ENCODE peak calls at places on chromosomes 5 and 9, in eight cellular contexts. V is ascending aorta, O is HFFc6, X is endothelial cell, H is breast epithelium, A is dorsolateral prefrontal cortex, N is activated B cell treated with CpG ODN at 0.5 μM for 24 hours, L is IMR-90. J is an unnamed sample.
A peak's percentile ranks its signal among the peaks of the same experiment; 100 is the strongest.

GRCh38 chr5:83472508-83473343 is 1.2 kb downstream of the VCAN start:
- DNase-seq in N (no peak), A (no peak), X (peak; percentile 58), H (no peak), L (no peak), O (peak; percentile 58), V (peak; percentile 87), J (no peak)

GRCh38 chr5:60382761-60383160 is 317.2 kb downstream of the DEPDC1B start:
- DNase-seq in L (peak; percentile 20), O (peak; percentile 26), N (no peak), X (no peak), A (no peak), H (no peak), V (no peak), J (no peak)

GRCh38 chr5:180201051-180201987 is 7.7 kb downstream of the RASGEF1C start:
- DNase-seq in V (no peak), H (no peak), O (no peak), A (no peak), N (no peak), X (peak; percentile 66), L (no peak), J (no peak)

GRCh38 chr9:134128727-134129679 is 6.9 kb upstream of the WDR5 start:
- DNase-seq in H (no peak), L (no peak), A (no peak), N (no peak), X (no peak), V (no peak), O (no peak), J (no peak)

GRCh38 chr9:79611091-79611614 is 39.4 kb downstream of the TLE4 start:
- DNase-seq in V (no peak), O (peak; percentile 95), H (no peak), A (no peak), X (no peak), L (peak; percentile 96), N (no peak), J (no peak)

GRCh38 chr9:91810286-91810905 is 139.6 kb downstream of the ROR2 start:
- DNase-seq in L (no peak), X (no peak), N (no peak), O (no peak), A (no peak), V (no peak), H (no peak), J (no peak)

GRCh38 chr9:76868897-76869296 is 37.0 kb downstream of the PRUNE2 start:
- DNase-seq in A (no peak), O (no peak), X (no peak), V (no peak), L (no peak), H (no peak), N (no peak), J (no peak)

GRCh38 chr5:81759632-81760005 is 8.7 kb upstream of the SSBP2 start:
- DNase-seq in A (no peak), O (no peak), V (no peak), X (no peak), L (no peak), N (no peak), H (no peak), J (no peak)

GRCh38 chr9:135526730-135527571 is 5.7 kb downstream of the LCN1 start:
- DNase-seq in O (no peak), N (no peak), L (no peak), X (no peak), H (peak; percentile 48), A (no peak), V (peak; percentile 52), J (peak; percentile 8)

GRCh38 chr9:20526500-20527319 is 95.6 kb downstream of the MLLT3 start:
- DNase-seq in N (no peak), O (peak; percentile 7), X (no peak), L (peak; percentile 44), A (no peak), H (no peak), V (no peak), J (no peak)

GRCh38 chr5:155402927-155403645 is 389.5 kb downstream of the KIF4B start:
- DNase-seq in O (no peak), N (no peak), V (no peak), L (no peak), A (no peak), X (no peak), H (no peak), J (no peak)

GRCh38 chr5:126778675-126779403 is 1.9 kb downstream of the LMNB1 start:
- DNase-seq in O (no peak), X (no peak), V (no peak), N (no peak), A (no peak), L (no peak), H (no peak), J (no peak)

GRCh38 chr9:85243921-85244320 is 497.8 kb downstream of the AGTPBP1 start:
- DNase-seq in O (no peak), L (no peak), H (no peak), V (no peak), X (no peak), N (no peak), A (no peak), J (no peak)

GRCh38 chr9:85249313-85249621 is 492.5 kb downstream of the AGTPBP1 start:
- DNase-seq in O (no peak), L (no peak), N (no peak), A (no peak), V (no peak), H (no peak), X (no peak), J (no peak)

GRCh38 chr9:85246566-85246965 is 495.2 kb downstream of the AGTPBP1 start:
- DNase-seq in H (no peak), L (no peak), N (no peak), X (no peak), A (no peak), V (no peak), O (no peak), J (no peak)

GRCh38 chr9:85244856-85245255 is 496.9 kb downstream of the AGTPBP1 start:
- DNase-seq in X (no peak), L (no peak), O (no peak), H (no peak), V (no peak), A (no peak), N (no peak), J (no peak)

DNA sequence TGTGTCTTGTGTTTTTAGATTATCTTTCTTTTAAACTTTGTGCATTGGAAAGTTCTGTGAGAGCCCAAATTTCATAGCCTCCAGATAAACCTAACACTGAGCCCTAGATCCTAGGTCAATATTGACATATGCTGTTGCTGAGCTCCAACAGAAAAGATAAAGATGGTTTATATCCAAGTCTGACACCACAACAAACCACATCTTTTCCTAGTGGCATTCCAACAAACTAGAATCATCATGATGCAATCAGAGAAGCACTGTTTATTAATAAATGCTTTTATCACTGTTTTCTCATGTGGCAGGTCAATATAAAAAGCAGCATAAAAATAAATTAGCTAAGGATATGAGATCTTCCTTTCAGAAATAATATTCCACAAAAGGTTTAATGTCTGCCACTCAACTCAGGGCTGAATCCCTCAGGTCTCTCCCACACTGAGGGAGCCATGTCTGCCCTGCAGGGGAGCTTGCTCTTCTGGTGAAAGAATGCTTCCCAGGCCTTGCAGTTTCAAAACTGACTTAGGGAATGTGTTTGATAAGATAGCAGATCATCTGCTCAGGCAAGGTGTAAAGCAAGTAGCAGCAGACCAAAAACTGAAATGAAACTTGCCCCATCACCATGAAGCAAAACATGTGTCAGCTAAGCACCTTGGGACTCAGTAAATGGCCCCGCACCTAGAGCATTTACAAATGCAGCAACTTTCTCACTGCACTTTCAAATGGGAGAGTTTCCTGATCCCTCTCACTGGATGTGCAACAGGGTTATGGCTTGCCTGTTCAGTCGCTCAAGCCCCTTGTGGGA is 493.0 kb downstream of the AGTPBP1 start:
- DNase-seq in L (no peak), V (no peak), O (peak; percentile 26), X (no peak), N (no peak), H (no peak), A (no peak), J (no peak)
- TF ChIP-seq CTCF in L (no peak), V (no peak), O (no peak), X (no peak), N (no peak), H (no peak), A (no peak), J (no peak)

GRCh38 chr5:107359033-107359915 is 311.5 kb downstream of the EFNA5 start:
- DNase-seq in A (no peak), H (no peak), O (no peak), V (no peak), L (peak; percentile 59), N (no peak), X (no peak), J (no peak)

GRCh38 chr5:107365355-107366109 is 305.2 kb downstream of the EFNA5 start:
- DNase-seq in N (no peak), H (no peak), A (no peak), L (no peak), X (no peak), V (no peak), O (no peak), J (no peak)

GRCh38 chr5:107364443-107365096 is 306.2 kb downstream of the EFNA5 start:
- DNase-seq in L (no peak), H (no peak), V (no peak), X (no peak), A (no peak), O (no peak), N (no peak), J (no peak)

GRCh38 chr5:107361945-107362344 is 308.8 kb downstream of the EFNA5 start:
- DNase-seq in H (no peak), X (no peak), O (no peak), V (peak; percentile 69), N (no peak), A (no peak), L (peak; percentile 21), J (no peak)

GRCh38 chr5:107359916-107360234 is 310.9 kb downstream of the EFNA5 start:
- DNase-seq in X (no peak), A (no peak), L (no peak), O (no peak), V (no peak), H (no peak), N (no peak), J (no peak)
- TF ChIP-seq CTCF in X (no peak), A (no peak), L (no peak), O (no peak), V (no peak), H (no peak), N (no peak), J (no peak)

DNA sequence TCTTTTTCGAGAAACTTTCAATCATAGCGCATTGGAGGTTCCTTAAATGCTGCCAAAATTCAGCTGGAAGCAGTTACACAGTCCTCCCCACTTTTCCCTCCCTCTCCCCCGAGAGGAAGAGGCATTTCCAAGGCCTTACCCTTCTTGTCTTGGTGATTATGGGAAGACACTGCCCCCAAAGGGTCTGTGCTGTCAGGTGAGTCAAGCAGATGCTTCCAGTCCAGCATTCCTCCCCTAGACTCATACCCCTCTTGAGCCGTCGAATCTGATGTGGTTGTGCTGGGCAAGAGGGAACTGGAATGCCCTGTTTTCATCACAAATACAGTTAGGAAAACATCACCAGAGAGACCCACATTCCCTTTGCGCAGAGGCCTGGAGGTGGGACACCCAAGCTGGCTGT is 107.2 kb downstream of the SEMA6A start:
- DNase-seq in L (no peak), X (no peak), N (no peak), O (no peak), H (no peak), A (no peak), V (no peak), J (no peak)
- TF ChIP-seq CTCF in L (no peak), X (no peak), N (no peak), O (no peak), H (no peak), A (no peak), V (no peak), J (no peak)

DNA sequence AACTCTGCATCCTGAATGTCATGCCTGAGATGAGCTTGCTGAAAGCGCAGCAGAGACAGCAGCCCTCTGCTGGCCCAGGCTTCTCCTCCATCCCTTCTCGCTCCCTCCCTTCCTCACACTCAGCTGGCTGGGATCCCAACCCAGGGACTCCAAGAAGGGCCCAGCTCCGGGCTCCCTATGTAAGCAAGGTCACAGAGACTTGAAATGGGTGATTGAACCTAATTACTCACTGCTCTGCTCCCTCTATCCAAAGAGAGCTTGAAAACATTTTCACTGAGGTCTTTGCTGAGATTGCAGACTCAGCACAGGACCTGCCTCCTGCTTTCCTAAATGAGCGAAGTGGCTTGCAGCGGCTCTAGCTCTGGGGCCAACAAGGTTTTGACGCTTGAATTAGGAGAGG is 42.8 kb downstream of the RAPGEF1 start:
- DNase-seq in L (peak; percentile 61), O (no peak), H (no peak), A (peak; percentile 39), N (no peak), X (no peak), V (no peak), J (no peak)
- TF ChIP-seq CTCF in L (peak; percentile 29), O (no peak), H (no peak), A (peak; percentile 25), N (no peak), X (no peak), V (peak; percentile 9), J (no peak)

J was measured in omental fat pad.